ENCODE peak calls at places on chromosome X, in four cellular contexts. P, Q, U and T are unnamed samples.

GRCh38 chrX:47563801-47564315 is 2.9 kb downstream of the ARAF start:
- DNase-seq in P (peak; percentile 73), Q (no peak), U (no peak), T (no peak)

GRCh38 chrX:10634681-10635161 is 14.3 kb upstream of the MID1 start:
- DNase-seq in P (no peak), Q (no peak), U (no peak), T (no peak)

GRCh38 chrX:23187819-23188218 is 146.8 kb upstream of the PTCHD1 start:
- DNase-seq in P (no peak), Q (no peak), U (no peak), T (no peak)

GRCh38 chrX:9681422-9681821 is 84.2 kb downstream of the GPR143 start:
- DNase-seq in P (no peak), Q (no peak), U (no peak), T (no peak)

GRCh38 chrX:23855569-23855968 is 52.2 kb downstream of the APOO start:
- DNase-seq in P (no peak), Q (no peak), U (no peak), T (no peak)

GRCh38 chrX:31546130-31546529 is 474.3 kb upstream of the FTHL17 start:
- DNase-seq in P (peak; percentile 7), Q (no peak), U (no peak), T (no peak)

GRCh38 chrX:24658421-24658820 is 11.3 kb upstream of the PCYT1B start:
- DNase-seq in P (no peak), Q (no peak), U (no peak), T (no peak)

GRCh38 chrX:2485789-2486345 is 14.9 kb downstream of the DHRSX start:
- DNase-seq in P (no peak), Q (no peak), U (no peak), T (no peak)

GRCh38 chrX:17616936-17617335 is 120.4 kb upstream of the SCML1 start:
- DNase-seq in P (no peak), Q (no peak), U (no peak), T (no peak)

GRCh38 chrX:154715825-154716224 is 35.1 kb downstream of the GAB3 start:
- DNase-seq in P (no peak), Q (no peak), U (no peak), T (peak; percentile 17)

GRCh38 chrX:25019707-25020390 is 4.1 kb upstream of the ARX start:
- DNase-seq in P (no peak), Q (no peak), U (no peak), T (no peak)

GRCh38 chrX:19627533-19627932 is 112.2 kb upstream of the MAP3K15 start:
- DNase-seq in P (no peak), Q (no peak), U (no peak), T (no peak)

GRCh38 chrX:84363674-84364073 is 138.6 kb downstream of the HDX start:
- DNase-seq in P (no peak), Q (no peak), U (no peak), T (no peak)

GRCh38 chrX:572490-573124 is 58.0 kb upstream of the SHOX start:
- DNase-seq in P (no peak), Q (no peak), U (no peak), T (no peak)

GRCh38 chrX:2498781-2499302 is 1.9 kb downstream of the DHRSX start:
- DNase-seq in P (peak; percentile 43), Q (peak; percentile 65), U (no peak), T (no peak)

GRCh38 chrX:10397349-10397748 is 223.0 kb downstream of the MID1 start:
- DNase-seq in P (no peak), Q (no peak), U (no peak), T (no peak)

GRCh38 chrX:134948333-134949241 is 42.2 kb upstream of the SMIM10 start:
- DNase-seq in P (no peak), Q (peak; percentile 88), U (no peak), T (no peak)

GRCh38 chrX:149571770-149572169 is 15.5 kb downstream of the MAGEA9B start:
- DNase-seq in P (no peak), Q (no peak), U (no peak), T (no peak)

GRCh38 chrX:69262036-69262905 is 97.0 kb upstream of the PJA1 start:
- DNase-seq in P (no peak), Q (no peak), U (no peak), T (no peak)
- TF ChIP-seq CBFB in P (no peak), Q (no peak), U (no peak), T (no peak)

DNA sequence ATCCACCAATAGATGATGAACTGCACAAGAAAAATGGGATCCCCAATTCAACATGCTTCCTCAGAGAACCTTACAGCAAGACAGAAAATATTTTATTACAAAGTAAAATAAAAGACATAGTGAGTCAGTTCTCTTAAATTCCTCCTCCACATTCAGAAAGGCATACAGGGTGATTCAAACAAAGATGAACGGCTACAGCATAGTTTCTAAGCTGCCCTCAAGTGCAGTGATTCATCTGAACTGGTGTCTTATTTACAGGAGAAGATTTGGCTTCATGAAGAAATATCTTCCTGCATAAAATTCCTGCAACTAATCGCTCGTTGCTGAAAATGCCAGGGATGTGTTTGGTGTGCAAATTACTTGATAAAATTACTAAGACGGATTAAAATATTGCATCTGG is 103.6 kb downstream of the PRKX start:
- DNase-seq in P (no peak), Q (no peak), U (no peak), T (no peak)
- TF ChIP-seq CBFB in P (no peak), Q (no peak), U (no peak), T (no peak)

GRCh38 chrX:76919761-76920160 is 492.3 kb downstream of the MAGEE1 start:
- DNase-seq in P (no peak), Q (no peak), U (no peak), T (no peak)

GRCh38 chrX:76918033-76918432 is 490.5 kb downstream of the MAGEE1 start:
- DNase-seq in P (no peak), Q (no peak), U (no peak), T (no peak)

GRCh38 chrX:76920621-76921020 is 493.1 kb downstream of the MAGEE1 start:
- DNase-seq in P (no peak), Q (no peak), U (no peak), T (no peak)

GRCh38 chrX:76922100-76922499 is 494.6 kb downstream of the MAGEE1 start:
- DNase-seq in P (no peak), Q (no peak), U (no peak), T (no peak)
- TF ChIP-seq CBFB in P (no peak), Q (no peak), U (no peak), T (no peak)

GRCh38 chrX:138711399-138712347 is at the start of gene FGF13:
- DNase-seq in P (no peak), Q (peak; percentile 0), U (no peak), T (peak; percentile 63)
- TF ChIP-seq CBFB in P (no peak), Q (no peak), U (no peak), T (no peak)

GRCh38 chrX:153477039-153477438 is 6.7 kb upstream of the HAUS7 start:
- DNase-seq in P (no peak), Q (no peak), U (no peak), T (no peak)

GRCh38 chrX:153478746-153479145 is 8.4 kb upstream of the HAUS7 start:
- DNase-seq in P (no peak), Q (no peak), U (no peak), T (no peak)

GRCh38 chrX:153477458-153477857 is 7.1 kb upstream of the HAUS7 start:
- DNase-seq in P (no peak), Q (no peak), U (no peak), T (no peak)

GRCh38 chrX:153476628-153477027 is 6.3 kb upstream of the HAUS7 start:
- DNase-seq in P (no peak), Q (no peak), U (no peak), T (no peak)

GRCh38 chrX:153477901-153478300 is 7.5 kb upstream of the HAUS7 start:
- DNase-seq in P (no peak), Q (no peak), U (no peak), T (no peak)
- TF ChIP-seq CBFB in P (no peak), Q (no peak), U (no peak), T (no peak)

GRCh38 chrX:109481986-109482385 is at the start of gene GUCY2F:
- DNase-seq in P (no peak), Q (no peak), U (no peak), T (no peak)

GRCh38 chrX:109489174-109489573 is 7.3 kb upstream of the GUCY2F start:
- DNase-seq in P (no peak), Q (no peak), U (no peak), T (no peak)

GRCh38 chrX:109484886-109485285 is 3.0 kb upstream of the GUCY2F start:
- DNase-seq in P (no peak), Q (no peak), U (no peak), T (no peak)

GRCh38 chrX:109487640-109488039 is 5.8 kb upstream of the GUCY2F start:
- DNase-seq in P (no peak), Q (no peak), U (no peak), T (no peak)

DNA sequence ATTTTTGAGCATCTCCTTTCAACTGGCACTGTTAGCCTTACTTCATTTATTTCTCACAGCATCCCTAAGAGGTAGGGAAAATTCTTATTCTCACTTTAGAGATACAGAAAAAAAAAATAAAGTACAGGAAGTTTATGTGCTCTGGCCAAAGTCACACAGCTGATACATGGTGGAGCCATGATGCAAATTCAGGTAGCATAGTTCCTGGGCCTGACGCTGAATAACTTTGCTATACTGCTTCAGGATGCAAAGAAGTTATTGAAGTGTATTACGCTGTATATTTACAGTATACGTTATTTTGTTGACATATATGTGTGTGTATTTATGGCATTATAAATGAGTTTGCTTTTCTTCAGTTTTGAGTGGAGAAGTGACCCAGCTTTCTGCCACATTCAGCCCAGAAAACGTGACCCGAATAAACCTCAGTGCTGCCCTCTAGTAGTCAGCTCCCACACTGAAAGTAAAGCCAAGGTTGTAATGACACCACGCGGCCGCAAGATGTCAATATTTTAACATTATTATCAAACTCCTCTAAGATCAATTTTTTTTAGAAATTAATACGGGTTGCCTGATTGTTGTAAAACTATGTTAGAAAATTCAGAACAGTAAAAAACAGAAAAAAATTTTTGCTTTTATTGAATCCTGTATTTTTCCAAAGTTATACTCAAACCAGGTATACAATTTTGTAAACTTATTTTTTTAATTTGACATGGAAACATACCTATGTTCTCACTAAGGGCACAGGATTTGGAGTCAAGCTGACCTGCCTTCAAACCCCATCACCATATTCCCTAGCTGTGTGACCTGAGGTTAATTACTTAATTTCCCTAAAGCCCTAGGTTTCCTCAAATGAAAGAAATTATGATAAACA is 3.8 kb upstream of the GUCY2F start:
- DNase-seq in P (peak; percentile 73), Q (peak; percentile 47), U (peak; percentile 34), T (peak; percentile 33)
- TF ChIP-seq CBFB in P (no peak), Q (no peak), U (no peak), T (no peak)

GRCh38 chrX:56800801-56801200 is 71.8 kb downstream of the NBDY start:
- DNase-seq in P (peak; percentile 16), Q (no peak), U (no peak), T (no peak)
- TF ChIP-seq CBFB in P (no peak), Q (no peak), U (no peak), T (no peak)

GRCh38 chrX:68945603-68946228 is 116.9 kb downstream of the EFNB1 start:
- DNase-seq in P (peak; percentile 34), Q (no peak), U (no peak), T (peak; percentile 64)
- TF ChIP-seq CBFB in P (no peak), Q (no peak), U (no peak), T (no peak)

GRCh38 chrX:97683256-97683655 is 799.5 kb downstream of the RPA4 start:
- DNase-seq in P (no peak), Q (no peak), U (no peak), T (no peak)

GRCh38 chrX:97685753-97686152 is 802.0 kb downstream of the RPA4 start:
- DNase-seq in P (peak; percentile 17), Q (peak; percentile 11), U (no peak), T (peak; percentile 7)
- TF ChIP-seq CBFB in P (no peak), Q (no peak), U (no peak), T (no peak)